ENCODE peak calls at places on chromosomes 2 and 18, in four cellular contexts. O is T-helper 17 cell; I is left ventricle myocardium inferior; K is activated effector memory CD4-positive, alpha-beta T cell treated with anti-CD3 and anti-CD28 coated beads, Interleukin-2, amount 50 U/mL, for 16 hours. Y is an unnamed sample.

GRCh38 chr18:60040966-60041365 is 141.2 kb downstream of the PMAIP1 start:
- DNase-seq in O (no peak), I (no peak), K (no peak), Y (no peak)

GRCh38 chr2:98608962-98609604 is 694 bp downstream of the UNC50 start:
- DNase-seq in O (no peak), I (no peak), K (no peak), Y (no peak)

GRCh38 chr2:109434351-109434750 is 179.4 kb downstream of the SEPTIN10 start:
- DNase-seq in O (no peak), I (no peak), K (peak; percentile 34), Y (peak; percentile 52)

GRCh38 chr2:71759056-71759455 is 305.7 kb downstream of the DYSF start:
- DNase-seq in O (no peak), I (no peak), K (no peak), Y (no peak)

GRCh38 chr2:70936979-70937811 is 1.5 kb downstream of the ATP6V1B1 start:
- DNase-seq in O (no peak), I (no peak), K (peak; percentile 38), Y (peak; percentile 55)

GRCh38 chr2:241372376-241372992 is 16.4 kb downstream of the FARP2 start:
- DNase-seq in O (no peak), I (no peak), K (no peak), Y (no peak)

GRCh38 chr2:234666911-234667310 is 170.0 kb upstream of the ARL4C start:
- DNase-seq in O (no peak), I (no peak), K (no peak), Y (no peak)

GRCh38 chr2:17547237-17547636 is 6.7 kb downstream of the VSNL1 start:
- DNase-seq in O (no peak), I (no peak), K (no peak), Y (no peak)

GRCh38 chr2:43405829-43406228 is 179.4 kb upstream of the ZFP36L2 start:
- DNase-seq in O (no peak), I (no peak), K (no peak), Y (no peak)

GRCh38 chr2:55419236-55419513 is 481 bp downstream of the CCDC88A start:
- DNase-seq in O (no peak), I (no peak), K (no peak), Y (no peak)

GRCh38 chr18:63254716-63255399 is 64.7 kb downstream of the BCL2 start:
- DNase-seq in O (no peak), I (no peak), K (no peak), Y (no peak)

GRCh38 chr2:120595739-120596138 is 139.9 kb upstream of the GLI2 start:
- DNase-seq in O (no peak), I (no peak), K (no peak), Y (no peak)

GRCh38 chr2:60312618-60313017 is 240.8 kb downstream of the BCL11A start:
- DNase-seq in O (no peak), I (no peak), K (no peak), Y (no peak)

GRCh38 chr18:60812921-60813320 is 440.3 kb upstream of the MC4R start:
- DNase-seq in O (no peak), I (no peak), K (no peak), Y (no peak)

GRCh38 chr18:60024857-60025256 is 125.1 kb downstream of the PMAIP1 start:
- DNase-seq in O (no peak), I (no peak), K (no peak), Y (no peak)

GRCh38 chr2:23412556-23413155 is 27.7 kb downstream of the KLHL29 start:
- DNase-seq in O (no peak), I (no peak), K (no peak), Y (no peak)

GRCh38 chr18:22977847-22978701 is 44.9 kb downstream of the RBBP8 start:
- DNase-seq in O (no peak), I (no peak), K (no peak), Y (no peak)

Y was measured in posterior vena cava.